ENCODE peak calls at places on chromosome 3, in ten cellular contexts. One of them, this sample, is unnamed.

GRCh38 chr3:14130230-14130629 is 5.4 kb downstream of the TMEM43 start:
- DNase-seq in endothelial cell of umbilical vein: no peak
- DNase-seq in HepG2: no peak
- DNase-seq in HCT116: no peak
- DNase-seq in SK-N-SH: no peak
- DNase-seq in WTC11: no peak
- DNase-seq in H1: no peak
- DNase-seq in A549: no peak
- DNase-seq in NB4: no peak
- DNase-seq in K562: no peak
- DNase-seq in this sample: no peak

GRCh38 chr3:195081242-195081963 is 189.6 kb downstream of the XXYLT1 start:
- DNase-seq in WTC11: no peak
- DNase-seq in K562: no peak
- DNase-seq in SK-N-SH: no peak
- DNase-seq in endothelial cell of umbilical vein: peak; percentile 18
- DNase-seq in A549: no peak
- DNase-seq in NB4: no peak
- DNase-seq in H1: no peak
- DNase-seq in HepG2: no peak
- DNase-seq in HCT116: no peak
- DNase-seq in this sample: no peak

GRCh38 chr3:41900265-41900664 is 61.6 kb downstream of the ULK4 start:
- DNase-seq in SK-N-SH: no peak
- DNase-seq in endothelial cell of umbilical vein: peak; percentile 68
- DNase-seq in HepG2: no peak
- DNase-seq in WTC11: no peak
- DNase-seq in HCT116: no peak
- DNase-seq in H1: no peak
- DNase-seq in NB4: peak; percentile 48
- DNase-seq in A549: no peak
- DNase-seq in K562: no peak
- DNase-seq in this sample: no peak

GRCh38 chr3:125003369-125003853 is 52.4 kb downstream of the HEG1 start:
- DNase-seq in H1: no peak
- DNase-seq in A549: no peak
- DNase-seq in K562: no peak
- DNase-seq in endothelial cell of umbilical vein: no peak
- DNase-seq in SK-N-SH: no peak
- DNase-seq in HepG2: peak; percentile 98
- DNase-seq in HCT116: no peak
- DNase-seq in NB4: no peak
- DNase-seq in WTC11: no peak
- DNase-seq in this sample: no peak

GRCh38 chr3:197216169-197216860 is 82.1 kb downstream of the DLG1 start:
- DNase-seq in A549: no peak
- DNase-seq in K562: no peak
- DNase-seq in WTC11: no peak
- DNase-seq in endothelial cell of umbilical vein: peak; percentile 74
- DNase-seq in NB4: no peak
- DNase-seq in SK-N-SH: no peak
- DNase-seq in HCT116: no peak
- DNase-seq in HepG2: no peak
- DNase-seq in H1: no peak
- DNase-seq in this sample: no peak

GRCh38 chr3:312170-312569 is 115.6 kb downstream of the CHL1 start:
- DNase-seq in NB4: no peak
- DNase-seq in WTC11: no peak
- DNase-seq in H1: no peak
- DNase-seq in SK-N-SH: no peak
- DNase-seq in endothelial cell of umbilical vein: no peak
- DNase-seq in A549: no peak
- DNase-seq in HepG2: no peak
- DNase-seq in HCT116: no peak
- DNase-seq in K562: no peak
- DNase-seq in this sample: no peak

GRCh38 chr3:73056365-73057150 is 4.9 kb upstream of the EBLN2 start:
- DNase-seq in WTC11: no peak
- DNase-seq in K562: no peak
- DNase-seq in SK-N-SH: peak; percentile 42
- DNase-seq in HCT116: peak; percentile 32
- DNase-seq in NB4: peak; percentile 41
- DNase-seq in endothelial cell of umbilical vein: peak; percentile 46
- DNase-seq in HepG2: peak; percentile 50
- DNase-seq in H1: no peak
- DNase-seq in A549: peak; percentile 12
- DNase-seq in this sample: no peak

GRCh38 chr3:183515968-183516851 is 39.3 kb downstream of the KLHL6 start:
- DNase-seq in H1: no peak
- DNase-seq in SK-N-SH: no peak
- DNase-seq in WTC11: no peak
- DNase-seq in K562: no peak
- DNase-seq in NB4: peak; percentile 29
- DNase-seq in HepG2: no peak
- DNase-seq in HCT116: no peak
- DNase-seq in A549: no peak
- DNase-seq in endothelial cell of umbilical vein: no peak
- DNase-seq in this sample: peak; percentile 77

GRCh38 chr3:52820741-52821140 is 9.7 kb downstream of the ITIH4 start:
- DNase-seq in HepG2: peak; percentile 51
- DNase-seq in NB4: peak; percentile 46
- DNase-seq in WTC11: peak; percentile 76
- DNase-seq in SK-N-SH: peak; percentile 64
- DNase-seq in H1: peak; percentile 41
- DNase-seq in HCT116: peak; percentile 12
- DNase-seq in K562: peak; percentile 59
- DNase-seq in endothelial cell of umbilical vein: peak; percentile 13
- DNase-seq in A549: peak; percentile 40
- DNase-seq in this sample: no peak

GRCh38 chr3:117404153-117404552 is 694.6 kb downstream of the TUSC7 start:
- DNase-seq in A549: no peak
- DNase-seq in WTC11: no peak
- DNase-seq in H1: no peak
- DNase-seq in HCT116: no peak
- DNase-seq in NB4: no peak
- DNase-seq in HepG2: no peak
- DNase-seq in SK-N-SH: no peak
- DNase-seq in K562: no peak
- DNase-seq in endothelial cell of umbilical vein: no peak
- DNase-seq in this sample: no peak

GRCh38 chr3:17553080-17553479 is 189.4 kb downstream of the TBC1D5 start:
- DNase-seq in A549: no peak
- DNase-seq in endothelial cell of umbilical vein: peak; percentile 14
- DNase-seq in NB4: no peak
- DNase-seq in SK-N-SH: no peak
- DNase-seq in HepG2: no peak
- DNase-seq in H1: no peak
- DNase-seq in HCT116: no peak
- DNase-seq in WTC11: no peak
- DNase-seq in K562: no peak
- DNase-seq in this sample: no peak

GRCh38 chr3:197748597-197749314 is 927 bp upstream of the FYTTD1 start:
- DNase-seq in K562: no peak
- DNase-seq in NB4: no peak
- DNase-seq in endothelial cell of umbilical vein: no peak
- DNase-seq in H1: no peak
- DNase-seq in SK-N-SH: no peak
- DNase-seq in HCT116: no peak
- DNase-seq in WTC11: no peak
- DNase-seq in A549: no peak
- DNase-seq in HepG2: no peak
- DNase-seq in this sample: no peak

GRCh38 chr3:13208706-13209295 is 135.6 kb upstream of the IQSEC1 start:
- DNase-seq in A549: no peak
- DNase-seq in HepG2: no peak
- DNase-seq in WTC11: no peak
- DNase-seq in HCT116: no peak
- DNase-seq in SK-N-SH: no peak
- DNase-seq in K562: no peak
- DNase-seq in NB4: no peak
- DNase-seq in endothelial cell of umbilical vein: no peak
- DNase-seq in H1: no peak
- DNase-seq in this sample: no peak

GRCh38 chr3:191502583-191502982 is 41.6 kb downstream of the PYDC2 start:
- DNase-seq in HepG2: peak; percentile 1
- DNase-seq in HCT116: peak; percentile 12
- DNase-seq in endothelial cell of umbilical vein: peak; percentile 5
- DNase-seq in SK-N-SH: no peak
- DNase-seq in A549: no peak
- DNase-seq in WTC11: no peak
- DNase-seq in H1: no peak
- DNase-seq in K562: peak; percentile 30
- DNase-seq in NB4: peak; percentile 8
- DNase-seq in this sample: no peak
- TF ChIP-seq MAX in HepG2: no peak
- TF ChIP-seq MAX in HCT116: no peak
- TF ChIP-seq MAX in endothelial cell of umbilical vein: no peak
- TF ChIP-seq MAX in SK-N-SH: no peak
- TF ChIP-seq MAX in A549: no peak
- TF ChIP-seq MAX in WTC11: no peak
- TF ChIP-seq MAX in H1: no peak
- TF ChIP-seq MAX in K562: no peak
- TF ChIP-seq MAX in NB4: no peak
- TF ChIP-seq MAX in this sample: no peak

GRCh38 chr3:44966795-44967278 is 9.1 kb downstream of the ZDHHC3 start:
- DNase-seq in WTC11: no peak
- DNase-seq in A549: no peak
- DNase-seq in K562: peak; percentile 81
- DNase-seq in HCT116: peak; percentile 79
- DNase-seq in NB4: peak; percentile 94
- DNase-seq in SK-N-SH: no peak
- DNase-seq in H1: no peak
- DNase-seq in endothelial cell of umbilical vein: no peak
- DNase-seq in HepG2: no peak
- DNase-seq in this sample: no peak

GRCh38 chr3:44970916-44971490 is 5.0 kb downstream of the ZDHHC3 start:
- DNase-seq in HepG2: no peak
- DNase-seq in SK-N-SH: no peak
- DNase-seq in H1: no peak
- DNase-seq in endothelial cell of umbilical vein: no peak
- DNase-seq in NB4: no peak
- DNase-seq in A549: no peak
- DNase-seq in HCT116: no peak
- DNase-seq in K562: no peak
- DNase-seq in WTC11: no peak
- DNase-seq in this sample: no peak

GRCh38 chr3:44969170-44969569 is 6.8 kb downstream of the ZDHHC3 start:
- DNase-seq in A549: no peak
- DNase-seq in SK-N-SH: no peak
- DNase-seq in K562: no peak
- DNase-seq in HepG2: no peak
- DNase-seq in WTC11: no peak
- DNase-seq in endothelial cell of umbilical vein: no peak
- DNase-seq in HCT116: no peak
- DNase-seq in H1: no peak
- DNase-seq in NB4: peak; percentile 90
- DNase-seq in this sample: no peak

GRCh38 chr3:44969779-44970178 is 6.2 kb downstream of the ZDHHC3 start:
- DNase-seq in NB4: no peak
- DNase-seq in K562: no peak
- DNase-seq in HCT116: no peak
- DNase-seq in endothelial cell of umbilical vein: no peak
- DNase-seq in H1: no peak
- DNase-seq in SK-N-SH: no peak
- DNase-seq in WTC11: no peak
- DNase-seq in A549: no peak
- DNase-seq in HepG2: no peak
- DNase-seq in this sample: no peak

DNA sequence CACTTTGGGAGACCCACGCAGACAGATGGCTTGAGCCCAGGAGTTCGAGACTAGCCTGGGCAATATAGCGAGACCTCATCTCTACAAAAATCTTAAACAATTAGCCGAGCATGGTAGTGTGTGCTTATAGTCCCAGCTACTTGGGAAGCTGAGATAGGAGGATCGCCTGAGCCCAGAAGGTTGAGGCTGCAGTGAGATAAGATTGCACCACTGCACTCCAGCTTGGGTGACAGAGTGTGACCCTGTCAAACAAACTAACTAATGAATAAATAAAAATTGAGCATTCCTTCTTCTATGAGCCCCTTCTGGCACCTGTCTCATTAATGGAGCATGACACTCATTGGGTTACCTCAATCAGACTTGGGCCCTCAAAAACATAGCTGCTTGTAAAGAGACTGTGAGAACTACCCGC is 7.5 kb downstream of the ZDHHC3 start:
- DNase-seq in NB4: no peak
- DNase-seq in K562: no peak
- DNase-seq in H1: no peak
- DNase-seq in endothelial cell of umbilical vein: no peak
- DNase-seq in HepG2: no peak
- DNase-seq in WTC11: no peak
- DNase-seq in SK-N-SH: no peak
- DNase-seq in A549: no peak
- DNase-seq in HCT116: no peak
- DNase-seq in this sample: no peak
- TF ChIP-seq MAX in NB4: no peak
- TF ChIP-seq MAX in K562: no peak
- TF ChIP-seq MAX in H1: no peak
- TF ChIP-seq MAX in endothelial cell of umbilical vein: no peak
- TF ChIP-seq MAX in HepG2: no peak
- TF ChIP-seq MAX in WTC11: no peak
- TF ChIP-seq MAX in SK-N-SH: no peak
- TF ChIP-seq MAX in A549: no peak
- TF ChIP-seq MAX in HCT116: no peak
- TF ChIP-seq MAX in this sample: no peak

GRCh38 chr3:148884261-148884660 is 19.2 kb downstream of the CPA3 start:
- DNase-seq in NB4: no peak
- DNase-seq in H1: no peak
- DNase-seq in SK-N-SH: no peak
- DNase-seq in WTC11: no peak
- DNase-seq in endothelial cell of umbilical vein: peak; percentile 40
- DNase-seq in HepG2: no peak
- DNase-seq in HCT116: no peak
- DNase-seq in K562: no peak
- DNase-seq in A549: no peak
- DNase-seq in this sample: no peak
- TF ChIP-seq MAX in NB4: no peak
- TF ChIP-seq MAX in H1: no peak
- TF ChIP-seq MAX in SK-N-SH: no peak
- TF ChIP-seq MAX in WTC11: no peak
- TF ChIP-seq MAX in endothelial cell of umbilical vein: no peak
- TF ChIP-seq MAX in HepG2: no peak
- TF ChIP-seq MAX in HCT116: no peak
- TF ChIP-seq MAX in K562: no peak
- TF ChIP-seq MAX in A549: no peak
- TF ChIP-seq MAX in this sample: no peak

GRCh38 chr3:107657971-107658370 is 135.2 kb downstream of the BBX start:
- DNase-seq in A549: no peak
- DNase-seq in endothelial cell of umbilical vein: no peak
- DNase-seq in HCT116: no peak
- DNase-seq in HepG2: no peak
- DNase-seq in K562: no peak
- DNase-seq in H1: no peak
- DNase-seq in NB4: no peak
- DNase-seq in WTC11: no peak
- DNase-seq in SK-N-SH: no peak
- DNase-seq in this sample: no peak
- TF ChIP-seq MAX in A549: no peak
- TF ChIP-seq MAX in endothelial cell of umbilical vein: no peak
- TF ChIP-seq MAX in HCT116: no peak
- TF ChIP-seq MAX in HepG2: no peak
- TF ChIP-seq MAX in K562: no peak
- TF ChIP-seq MAX in H1: no peak
- TF ChIP-seq MAX in NB4: no peak
- TF ChIP-seq MAX in WTC11: no peak
- TF ChIP-seq MAX in SK-N-SH: no peak
- TF ChIP-seq MAX in this sample: no peak